ENCODE peak calls at places on chromosomes 3 and 15, in eight cellular contexts. S is hepatocyte; G is naive thymus-derived CD8-positive, alpha-beta T cell; Y is GM04503; F is M059J; P is AG09319; V is NCI-H2107; I is sigmoid colon. B is an unnamed sample.
A peak's percentile ranks its signal among the peaks of the same experiment; 100 is the strongest.

GRCh38 chr3:29291262-29291981 is 10.6 kb downstream of the RBMS3 start:
- DNase-seq in S (no peak), G (no peak), Y (no peak), F (no peak), P (no peak), V (no peak), I (no peak), B (no peak)

GRCh38 chr15:60611592-60612346 is 132.8 kb upstream of the ICE2 start:
- DNase-seq in S (no peak), G (no peak), Y (no peak), F (no peak), P (no peak), V (no peak), I (no peak), B (no peak)

GRCh38 chr3:59877679-59878427 is 828.0 kb upstream of the CFAP20DC start:
- DNase-seq in S (no peak), G (no peak), Y (no peak), F (peak; percentile 69), P (no peak), V (no peak), I (no peak), B (no peak)

GRCh38 chr15:40115670-40116093 is 7.0 kb upstream of the BMF start:
- DNase-seq in S (no peak), G (no peak), Y (no peak), F (peak; percentile 59), P (no peak), V (no peak), I (no peak), B (peak; percentile 42)

GRCh38 chr3:196793224-196793623 is 53.6 kb downstream of the PAK2 start:
- DNase-seq in S (peak; percentile 80), G (no peak), Y (no peak), F (peak; percentile 99), P (peak; percentile 42), V (no peak), I (no peak), B (peak; percentile 92)

GRCh38 chr3:99330281-99330680 is 308.1 kb upstream of the COL8A1 start:
- DNase-seq in S (no peak), G (no peak), Y (no peak), F (peak; percentile 54), P (no peak), V (no peak), I (no peak), B (peak; percentile 18)

GRCh38 chr15:45948226-45948625 is 313.4 kb downstream of the SQOR start:
- DNase-seq in S (no peak), G (peak; percentile 8), Y (no peak), F (peak; percentile 75), P (no peak), V (no peak), I (no peak), B (no peak)

GRCh38 chr3:18134386-18135082 is 290.6 kb downstream of the SATB1 start:
- DNase-seq in S (no peak), G (no peak), Y (peak; percentile 34), F (peak; percentile 14), P (no peak), V (no peak), I (no peak), B (no peak)

GRCh38 chr3:197686899-197687298 is 49.8 kb downstream of the RUBCN start:
- DNase-seq in S (no peak), G (no peak), Y (no peak), F (no peak), P (no peak), V (no peak), I (no peak), B (no peak)

GRCh38 chr3:135106445-135106844 is 311.4 kb downstream of the EPHB1 start:
- DNase-seq in S (peak; percentile 83), G (no peak), Y (no peak), F (peak; percentile 48), P (no peak), V (no peak), I (no peak), B (no peak)

GRCh38 chr15:90529369-90530249 is at the start of gene CRTC3:
- DNase-seq in S (peak; percentile 80), G (peak; percentile 70), Y (no peak), F (peak; percentile 51), P (no peak), V (no peak), I (peak; percentile 72), B (peak; percentile 98)

GRCh38 chr15:52422001-52422400 is 106.7 kb downstream of the MYO5A start:
- DNase-seq in S (no peak), G (no peak), Y (no peak), F (no peak), P (no peak), V (no peak), I (no peak), B (no peak)

GRCh38 chr15:60523056-60523455 is 44.1 kb upstream of the ICE2 start:
- DNase-seq in S (no peak), G (no peak), Y (peak; percentile 21), F (peak; percentile 46), P (no peak), V (no peak), I (no peak), B (peak; percentile 36)

GRCh38 chr3:108450444-108450843 is 60.0 kb downstream of the MYH15 start:
- DNase-seq in S (no peak), G (no peak), Y (no peak), F (no peak), P (no peak), V (no peak), I (no peak), B (no peak)